ENCODE peak calls at places on chromosomes 7 and 10, in ten cellular contexts. One of them, this sample, is unnamed. For H3K36me3 and H3K27me3, the result is how much of the 10 kb centered on the place peaks cover.

GRCh38 chr7:8133188-8133848 is 128.6 kb downstream of the ICA1 start:
- DNase-seq in heart right ventricle: no peak
- DNase-seq in iPS DF 6.9: no peak
- DNase-seq in psoas muscle: no peak
- DNase-seq in cardiac muscle cell: no peak
- DNase-seq in fibroblast of lung: no peak
- DNase-seq in CD8-positive, alpha-beta T cell: no peak
- DNase-seq in IMR-90: no peak
- DNase-seq in PC-3: no peak
- DNase-seq in gastrocnemius medialis: no peak
- DNase-seq in this sample: no peak

GRCh38 chr7:74306737-74307469 is 17.7 kb downstream of the CLIP2 start:
- DNase-seq in heart right ventricle: peak
- DNase-seq in iPS DF 6.9: no peak
- DNase-seq in psoas muscle: peak
- DNase-seq in cardiac muscle cell: no peak
- DNase-seq in fibroblast of lung: peak
- DNase-seq in CD8-positive, alpha-beta T cell: no peak
- DNase-seq in IMR-90: peak
- DNase-seq in PC-3: peak
- DNase-seq in gastrocnemius medialis: no peak
- DNase-seq in this sample: peak

GRCh38 chr10:128125416-128125943 is 743 bp downstream of the MKI67 start:
- DNase-seq in heart right ventricle: no peak
- DNase-seq in iPS DF 6.9: no peak
- DNase-seq in psoas muscle: no peak
- DNase-seq in cardiac muscle cell: no peak
- DNase-seq in fibroblast of lung: peak
- DNase-seq in CD8-positive, alpha-beta T cell: no peak
- DNase-seq in IMR-90: no peak
- DNase-seq in PC-3: peak
- DNase-seq in gastrocnemius medialis: no peak
- DNase-seq in this sample: no peak

GRCh38 chr10:46555366-46555712 is 1.1 kb downstream of the GPRIN2 start:
- DNase-seq in heart right ventricle: no peak
- DNase-seq in iPS DF 6.9: no peak
- DNase-seq in psoas muscle: no peak
- DNase-seq in cardiac muscle cell: no peak
- DNase-seq in fibroblast of lung: no peak
- DNase-seq in CD8-positive, alpha-beta T cell: no peak
- DNase-seq in IMR-90: no peak
- DNase-seq in PC-3: no peak
- DNase-seq in gastrocnemius medialis: no peak
- DNase-seq in this sample: no peak

GRCh38 chr10:15106352-15107013 is 9.3 kb downstream of the RPP38 start:
- DNase-seq in heart right ventricle: peak
- DNase-seq in iPS DF 6.9: no peak
- DNase-seq in psoas muscle: peak
- DNase-seq in cardiac muscle cell: peak
- DNase-seq in fibroblast of lung: peak
- DNase-seq in CD8-positive, alpha-beta T cell: peak
- DNase-seq in IMR-90: peak
- DNase-seq in PC-3: peak
- DNase-seq in gastrocnemius medialis: peak
- DNase-seq in this sample: peak

GRCh38 chr10:73625004-73625883 is 16.0 kb downstream of the MYOZ1 start:
- DNase-seq in heart right ventricle: no peak
- DNase-seq in iPS DF 6.9: no peak
- DNase-seq in psoas muscle: no peak
- DNase-seq in cardiac muscle cell: peak
- DNase-seq in fibroblast of lung: peak
- DNase-seq in CD8-positive, alpha-beta T cell: no peak
- DNase-seq in IMR-90: peak
- DNase-seq in PC-3: peak
- DNase-seq in gastrocnemius medialis: no peak
- DNase-seq in this sample: peak

GRCh38 chr10:75406158-75407065 is 4.8 kb upstream of the ZNF503 start:
- DNase-seq in heart right ventricle: no peak
- DNase-seq in iPS DF 6.9: no peak
- DNase-seq in psoas muscle: no peak
- DNase-seq in cardiac muscle cell: peak
- DNase-seq in fibroblast of lung: no peak
- DNase-seq in CD8-positive, alpha-beta T cell: no peak
- DNase-seq in IMR-90: no peak
- DNase-seq in PC-3: no peak
- DNase-seq in gastrocnemius medialis: no peak
- DNase-seq in this sample: no peak

GRCh38 chr10:79084972-79085597 is 16.3 kb downstream of the ZMIZ1 start:
- DNase-seq in heart right ventricle: no peak
- DNase-seq in iPS DF 6.9: no peak
- DNase-seq in psoas muscle: no peak
- DNase-seq in cardiac muscle cell: no peak
- DNase-seq in fibroblast of lung: no peak
- DNase-seq in CD8-positive, alpha-beta T cell: no peak
- DNase-seq in IMR-90: no peak
- DNase-seq in PC-3: no peak
- DNase-seq in gastrocnemius medialis: no peak
- DNase-seq in this sample: no peak

GRCh38 chr7:47968852-47969774 is 10.3 kb downstream of the HUS1 start:
- DNase-seq in heart right ventricle: peak
- DNase-seq in iPS DF 6.9: peak
- DNase-seq in psoas muscle: peak
- DNase-seq in cardiac muscle cell: peak
- DNase-seq in fibroblast of lung: peak
- DNase-seq in CD8-positive, alpha-beta T cell: peak
- DNase-seq in IMR-90: peak
- DNase-seq in PC-3: peak
- DNase-seq in gastrocnemius medialis: no peak
- DNase-seq in this sample: peak

GRCh38 chr7:47970750-47971149 is 8.7 kb downstream of the HUS1 start:
- DNase-seq in heart right ventricle: no peak
- DNase-seq in iPS DF 6.9: no peak
- DNase-seq in psoas muscle: no peak
- DNase-seq in cardiac muscle cell: no peak
- DNase-seq in fibroblast of lung: no peak
- DNase-seq in CD8-positive, alpha-beta T cell: no peak
- DNase-seq in IMR-90: peak
- DNase-seq in PC-3: no peak
- DNase-seq in gastrocnemius medialis: no peak
- DNase-seq in this sample: no peak

GRCh38 chr7:47965456-47965855 is 14.0 kb downstream of the HUS1 start:
- DNase-seq in heart right ventricle: no peak
- DNase-seq in iPS DF 6.9: no peak
- DNase-seq in psoas muscle: no peak
- DNase-seq in cardiac muscle cell: no peak
- DNase-seq in fibroblast of lung: no peak
- DNase-seq in CD8-positive, alpha-beta T cell: no peak
- DNase-seq in IMR-90: no peak
- DNase-seq in PC-3: no peak
- DNase-seq in gastrocnemius medialis: no peak
- DNase-seq in this sample: no peak

GRCh38 chr7:47967708-47968107 is 11.7 kb downstream of the HUS1 start:
- DNase-seq in heart right ventricle: no peak
- DNase-seq in iPS DF 6.9: no peak
- DNase-seq in psoas muscle: no peak
- DNase-seq in cardiac muscle cell: no peak
- DNase-seq in fibroblast of lung: no peak
- DNase-seq in CD8-positive, alpha-beta T cell: no peak
- DNase-seq in IMR-90: peak
- DNase-seq in PC-3: no peak
- DNase-seq in gastrocnemius medialis: no peak
- DNase-seq in this sample: no peak

GRCh38 chr7:47967123-47967522 is 12.3 kb downstream of the HUS1 start:
- DNase-seq in heart right ventricle: peak
- DNase-seq in iPS DF 6.9: no peak
- DNase-seq in psoas muscle: no peak
- DNase-seq in cardiac muscle cell: no peak
- DNase-seq in fibroblast of lung: no peak
- DNase-seq in CD8-positive, alpha-beta T cell: no peak
- DNase-seq in IMR-90: no peak
- DNase-seq in PC-3: no peak
- DNase-seq in gastrocnemius medialis: no peak
- DNase-seq in this sample: no peak
- H3K36me3 ChIP-seq in heart right ventricle: under half
- H3K36me3 ChIP-seq in iPS DF 6.9: under half
- H3K36me3 ChIP-seq in psoas muscle: half or more
- H3K36me3 ChIP-seq in cardiac muscle cell: under half
- H3K36me3 ChIP-seq in fibroblast of lung: under half
- H3K36me3 ChIP-seq in CD8-positive, alpha-beta T cell: half or more
- H3K36me3 ChIP-seq in IMR-90: under half
- H3K36me3 ChIP-seq in PC-3: half or more
- H3K36me3 ChIP-seq in gastrocnemius medialis: under half
- H3K36me3 ChIP-seq in this sample: under half

GRCh38 chr10:110176626-110177025 is 30.8 kb upstream of the MXI1 start:
- DNase-seq in heart right ventricle: peak
- DNase-seq in iPS DF 6.9: no peak
- DNase-seq in psoas muscle: no peak
- DNase-seq in cardiac muscle cell: no peak
- DNase-seq in fibroblast of lung: peak
- DNase-seq in CD8-positive, alpha-beta T cell: no peak
- DNase-seq in IMR-90: no peak
- DNase-seq in PC-3: no peak
- DNase-seq in gastrocnemius medialis: no peak
- DNase-seq in this sample: no peak

GRCh38 chr10:110172155-110172554 is 35.2 kb upstream of the MXI1 start:
- DNase-seq in heart right ventricle: no peak
- DNase-seq in iPS DF 6.9: no peak
- DNase-seq in psoas muscle: no peak
- DNase-seq in cardiac muscle cell: no peak
- DNase-seq in fibroblast of lung: no peak
- DNase-seq in CD8-positive, alpha-beta T cell: no peak
- DNase-seq in IMR-90: no peak
- DNase-seq in PC-3: peak
- DNase-seq in gastrocnemius medialis: no peak
- DNase-seq in this sample: peak

GRCh38 chr10:110176122-110176521 is 31.3 kb upstream of the MXI1 start:
- DNase-seq in heart right ventricle: peak
- DNase-seq in iPS DF 6.9: no peak
- DNase-seq in psoas muscle: no peak
- DNase-seq in cardiac muscle cell: no peak
- DNase-seq in fibroblast of lung: no peak
- DNase-seq in CD8-positive, alpha-beta T cell: no peak
- DNase-seq in IMR-90: no peak
- DNase-seq in PC-3: no peak
- DNase-seq in gastrocnemius medialis: no peak
- DNase-seq in this sample: no peak

GRCh38 chr10:110174201-110174600 is 33.2 kb upstream of the MXI1 start:
- DNase-seq in heart right ventricle: no peak
- DNase-seq in iPS DF 6.9: no peak
- DNase-seq in psoas muscle: no peak
- DNase-seq in cardiac muscle cell: no peak
- DNase-seq in fibroblast of lung: no peak
- DNase-seq in CD8-positive, alpha-beta T cell: no peak
- DNase-seq in IMR-90: no peak
- DNase-seq in PC-3: no peak
- DNase-seq in gastrocnemius medialis: no peak
- DNase-seq in this sample: no peak

DNA sequence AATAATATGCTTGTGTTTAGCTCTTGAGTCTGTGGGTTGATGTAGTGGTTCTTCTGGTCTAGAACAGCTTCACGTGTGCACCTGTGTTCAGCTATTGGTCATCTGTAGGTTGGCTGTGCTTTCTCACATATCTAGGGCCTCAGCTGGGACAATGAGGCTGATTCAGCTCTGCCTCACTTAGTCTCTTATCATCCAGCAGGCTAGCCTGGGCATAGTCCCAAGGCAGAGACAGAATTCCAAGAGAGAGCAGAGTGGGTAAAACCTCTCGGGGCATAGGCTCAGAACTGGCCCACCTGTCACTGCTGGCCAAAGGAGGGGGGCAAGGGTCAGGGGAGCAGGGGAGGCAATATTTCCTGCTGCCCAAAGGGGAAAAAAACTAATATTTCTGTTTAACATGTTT is 32.0 kb upstream of the MXI1 start:
- DNase-seq in heart right ventricle: peak
- DNase-seq in iPS DF 6.9: no peak
- DNase-seq in psoas muscle: no peak
- DNase-seq in cardiac muscle cell: no peak
- DNase-seq in fibroblast of lung: peak
- DNase-seq in CD8-positive, alpha-beta T cell: no peak
- DNase-seq in IMR-90: peak
- DNase-seq in PC-3: peak
- DNase-seq in gastrocnemius medialis: no peak
- DNase-seq in this sample: peak
- H3K27me3 ChIP-seq in heart right ventricle: under half
- H3K27me3 ChIP-seq in iPS DF 6.9: under half
- H3K27me3 ChIP-seq in psoas muscle: under half
- H3K27me3 ChIP-seq in cardiac muscle cell: under half
- H3K27me3 ChIP-seq in fibroblast of lung: under half
- H3K27me3 ChIP-seq in CD8-positive, alpha-beta T cell: under half
- H3K27me3 ChIP-seq in IMR-90: under half
- H3K27me3 ChIP-seq in PC-3: under half
- H3K27me3 ChIP-seq in gastrocnemius medialis: under half
- H3K27me3 ChIP-seq in this sample: under half

GRCh38 chr7:39288303-39288702 is 277.9 kb upstream of the YAE1 start:
- DNase-seq in heart right ventricle: no peak
- DNase-seq in iPS DF 6.9: no peak
- DNase-seq in psoas muscle: no peak
- DNase-seq in cardiac muscle cell: no peak
- DNase-seq in fibroblast of lung: no peak
- DNase-seq in CD8-positive, alpha-beta T cell: no peak
- DNase-seq in IMR-90: no peak
- DNase-seq in PC-3: no peak
- DNase-seq in gastrocnemius medialis: no peak
- DNase-seq in this sample: no peak
- H3K4me3 ChIP-seq in heart right ventricle: no peak
- H3K4me3 ChIP-seq in iPS DF 6.9: no peak
- H3K4me3 ChIP-seq in psoas muscle: no peak
- H3K4me3 ChIP-seq in cardiac muscle cell: no peak
- H3K4me3 ChIP-seq in fibroblast of lung: no peak
- H3K4me3 ChIP-seq in CD8-positive, alpha-beta T cell: no peak
- H3K4me3 ChIP-seq in IMR-90: no peak
- H3K4me3 ChIP-seq in PC-3: no peak
- H3K4me3 ChIP-seq in gastrocnemius medialis: no peak
- H3K4me3 ChIP-seq in this sample: no peak

DNA sequence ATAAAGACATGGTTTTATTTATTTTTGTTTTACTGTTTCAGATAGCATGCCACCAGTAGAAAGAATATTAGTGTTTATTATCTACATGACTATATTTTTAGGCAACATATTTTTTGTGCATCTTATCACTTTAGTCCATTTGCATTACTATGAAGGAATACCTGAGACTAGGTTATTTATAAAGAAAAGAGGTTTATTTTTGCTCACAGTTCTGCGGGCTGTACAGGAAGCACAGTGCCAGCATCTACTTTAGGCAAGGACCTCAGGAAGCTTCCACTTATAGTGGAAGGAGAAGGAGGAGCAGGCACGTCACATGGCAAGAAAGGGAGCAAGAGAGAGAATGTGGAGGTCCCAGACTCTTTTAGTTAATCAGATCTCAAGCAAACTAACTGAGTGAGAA is 5.7 kb downstream of the CAV2 start:
- DNase-seq in heart right ventricle: no peak
- DNase-seq in iPS DF 6.9: no peak
- DNase-seq in psoas muscle: no peak
- DNase-seq in cardiac muscle cell: no peak
- DNase-seq in fibroblast of lung: no peak
- DNase-seq in CD8-positive, alpha-beta T cell: no peak
- DNase-seq in IMR-90: no peak
- DNase-seq in PC-3: no peak
- DNase-seq in gastrocnemius medialis: no peak
- DNase-seq in this sample: no peak
- H3K36me3 ChIP-seq in heart right ventricle: under half
- H3K36me3 ChIP-seq in iPS DF 6.9: under half
- H3K36me3 ChIP-seq in psoas muscle: under half
- H3K36me3 ChIP-seq in cardiac muscle cell: under half
- H3K36me3 ChIP-seq in fibroblast of lung: under half
- H3K36me3 ChIP-seq in CD8-positive, alpha-beta T cell: under half
- H3K36me3 ChIP-seq in IMR-90: under half
- H3K36me3 ChIP-seq in PC-3: under half
- H3K36me3 ChIP-seq in gastrocnemius medialis: under half
- H3K36me3 ChIP-seq in this sample: under half

GRCh38 chr10:133357293-133358151 is at the start of gene FUOM:
- DNase-seq in heart right ventricle: peak
- DNase-seq in iPS DF 6.9: no peak
- DNase-seq in psoas muscle: peak
- DNase-seq in cardiac muscle cell: peak
- DNase-seq in fibroblast of lung: peak
- DNase-seq in CD8-positive, alpha-beta T cell: peak
- DNase-seq in IMR-90: peak
- DNase-seq in PC-3: peak
- DNase-seq in gastrocnemius medialis: peak
- DNase-seq in this sample: no peak
- H3K27me3 ChIP-seq in heart right ventricle: under half
- H3K27me3 ChIP-seq in iPS DF 6.9: under half
- H3K27me3 ChIP-seq in psoas muscle: under half
- H3K27me3 ChIP-seq in cardiac muscle cell: under half
- H3K27me3 ChIP-seq in fibroblast of lung: under half
- H3K27me3 ChIP-seq in CD8-positive, alpha-beta T cell: under half
- H3K27me3 ChIP-seq in IMR-90: under half
- H3K27me3 ChIP-seq in PC-3: under half
- H3K27me3 ChIP-seq in gastrocnemius medialis: under half
- H3K27me3 ChIP-seq in this sample: under half